ENCODE peak calls at places on chromosome 16, in eight cellular contexts. One of them, this sample, is unnamed.

GRCh38 chr16:63876096-63876495 is 1245.8 kb downstream of the CDH11 start:
- DNase-seq in tibial nerve: no peak
- DNase-seq in stomach: no peak
- DNase-seq in breast epithelium: no peak
- DNase-seq in body of pancreas: no peak
- DNase-seq in A549: no peak
- DNase-seq in transverse colon: no peak
- DNase-seq in adrenal gland: no peak
- DNase-seq in this sample: no peak

GRCh38 chr16:50265716-50266336 is 525 bp upstream of the ADCY7 start:
- DNase-seq in tibial nerve: no peak
- DNase-seq in stomach: no peak
- DNase-seq in breast epithelium: no peak
- DNase-seq in body of pancreas: no peak
- DNase-seq in A549: no peak
- DNase-seq in transverse colon: no peak
- DNase-seq in adrenal gland: no peak
- DNase-seq in this sample: no peak

GRCh38 chr16:2773188-2773968 is 3.7 kb downstream of the ELOB start:
- DNase-seq in tibial nerve: no peak
- DNase-seq in stomach: no peak
- DNase-seq in breast epithelium: no peak
- DNase-seq in body of pancreas: no peak
- DNase-seq in A549: no peak
- DNase-seq in transverse colon: no peak
- DNase-seq in adrenal gland: no peak
- DNase-seq in this sample: no peak

GRCh38 chr16:87931504-87931903 is 4.8 kb downstream of the CA5A start:
- DNase-seq in tibial nerve: no peak
- DNase-seq in stomach: no peak
- DNase-seq in breast epithelium: no peak
- DNase-seq in body of pancreas: no peak
- DNase-seq in A549: no peak
- DNase-seq in transverse colon: no peak
- DNase-seq in adrenal gland: no peak
- DNase-seq in this sample: no peak

GRCh38 chr16:81500833-81501521 is 56.4 kb downstream of the CMIP start:
- DNase-seq in tibial nerve: no peak
- DNase-seq in stomach: no peak
- DNase-seq in breast epithelium: peak
- DNase-seq in body of pancreas: no peak
- DNase-seq in A549: no peak
- DNase-seq in transverse colon: no peak
- DNase-seq in adrenal gland: no peak
- DNase-seq in this sample: peak

GRCh38 chr16:73226675-73227074 is 178.7 kb upstream of the ZFHX3 start:
- DNase-seq in tibial nerve: no peak
- DNase-seq in stomach: no peak
- DNase-seq in breast epithelium: no peak
- DNase-seq in body of pancreas: no peak
- DNase-seq in A549: no peak
- DNase-seq in transverse colon: no peak
- DNase-seq in adrenal gland: no peak
- DNase-seq in this sample: no peak

GRCh38 chr16:77541131-77541530 is 106.3 kb upstream of the ADAMTS18 start:
- DNase-seq in tibial nerve: no peak
- DNase-seq in stomach: no peak
- DNase-seq in breast epithelium: no peak
- DNase-seq in body of pancreas: no peak
- DNase-seq in A549: no peak
- DNase-seq in transverse colon: no peak
- DNase-seq in adrenal gland: no peak
- DNase-seq in this sample: no peak

GRCh38 chr16:71723537-71724319 is 773 bp downstream of the PHLPP2 start:
- DNase-seq in tibial nerve: peak
- DNase-seq in stomach: peak
- DNase-seq in breast epithelium: peak
- DNase-seq in body of pancreas: peak
- DNase-seq in A549: peak
- DNase-seq in transverse colon: peak
- DNase-seq in adrenal gland: peak
- DNase-seq in this sample: peak

GRCh38 chr16:50747206-50747956 is 5.5 kb downstream of the CYLD start:
- DNase-seq in tibial nerve: no peak
- DNase-seq in stomach: no peak
- DNase-seq in breast epithelium: no peak
- DNase-seq in body of pancreas: no peak
- DNase-seq in A549: peak
- DNase-seq in transverse colon: no peak
- DNase-seq in adrenal gland: no peak
- DNase-seq in this sample: no peak

GRCh38 chr16:55232822-55233221 is 91.2 kb upstream of the IRX6 start:
- DNase-seq in tibial nerve: no peak
- DNase-seq in stomach: no peak
- DNase-seq in breast epithelium: no peak
- DNase-seq in body of pancreas: no peak
- DNase-seq in A549: no peak
- DNase-seq in transverse colon: no peak
- DNase-seq in adrenal gland: no peak
- DNase-seq in this sample: no peak

GRCh38 chr16:66741971-66742396 is 9.4 kb downstream of the DYNC1LI2 start:
- DNase-seq in tibial nerve: no peak
- DNase-seq in stomach: no peak
- DNase-seq in breast epithelium: no peak
- DNase-seq in body of pancreas: no peak
- DNase-seq in A549: no peak
- DNase-seq in transverse colon: no peak
- DNase-seq in adrenal gland: no peak
- DNase-seq in this sample: no peak

GRCh38 chr16:77335652-77336234 is 99.1 kb downstream of the ADAMTS18 start:
- DNase-seq in tibial nerve: no peak
- DNase-seq in stomach: no peak
- DNase-seq in breast epithelium: no peak
- DNase-seq in body of pancreas: no peak
- DNase-seq in A549: no peak
- DNase-seq in transverse colon: no peak
- DNase-seq in adrenal gland: no peak
- DNase-seq in this sample: no peak

GRCh38 chr16:55439101-55439690 is 39.8 kb upstream of the MMP2 start:
- DNase-seq in tibial nerve: no peak
- DNase-seq in stomach: no peak
- DNase-seq in breast epithelium: no peak
- DNase-seq in body of pancreas: no peak
- DNase-seq in A549: no peak
- DNase-seq in transverse colon: no peak
- DNase-seq in adrenal gland: no peak
- DNase-seq in this sample: no peak

DNA sequence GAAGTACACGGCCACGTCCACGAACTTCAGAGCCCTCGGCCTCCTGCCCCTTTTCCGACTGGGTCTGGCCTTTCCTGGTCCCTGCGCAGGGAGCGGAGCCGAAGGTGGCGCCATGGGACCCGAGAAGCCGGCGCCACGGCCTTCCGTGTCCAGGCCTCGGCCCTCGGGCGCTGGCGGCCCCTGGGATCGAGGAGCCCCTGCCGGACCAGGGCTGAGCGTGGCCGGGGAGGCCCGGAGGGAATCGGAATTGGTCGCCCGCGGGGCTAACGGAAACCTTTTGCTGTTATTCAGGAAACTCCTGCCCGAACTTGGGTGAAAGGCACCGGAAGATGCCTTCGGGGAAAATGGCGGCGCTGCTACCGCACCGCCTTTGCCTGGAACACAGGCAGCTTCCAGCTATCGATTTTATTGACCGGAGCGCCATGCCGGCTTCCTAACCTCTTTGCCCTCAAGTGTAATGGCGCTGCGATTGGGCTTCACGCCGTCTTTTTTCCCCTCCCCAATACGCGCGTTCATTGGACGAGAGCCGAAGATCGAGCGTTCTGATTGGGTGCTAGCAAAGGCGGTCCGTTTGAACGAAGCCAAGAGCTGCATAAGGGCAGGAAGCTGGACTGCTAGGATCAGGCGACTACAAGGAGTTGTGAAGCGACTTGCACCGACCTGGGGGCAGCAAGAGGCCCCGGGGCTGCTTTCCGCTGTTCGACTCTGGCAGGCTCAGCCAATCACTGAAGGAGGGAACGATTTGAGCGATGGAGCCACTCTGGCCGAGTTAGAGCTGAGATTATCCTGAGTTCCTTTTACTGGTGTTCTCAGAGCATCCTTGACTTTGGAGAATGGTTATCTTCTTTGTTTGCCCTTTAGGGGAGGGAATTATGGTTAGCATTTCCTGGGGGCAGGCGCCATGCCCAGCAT is at the start of gene ZNF689:
- DNase-seq in tibial nerve: peak
- DNase-seq in stomach: peak
- DNase-seq in breast epithelium: peak
- DNase-seq in body of pancreas: peak
- DNase-seq in A549: peak
- DNase-seq in transverse colon: peak
- DNase-seq in adrenal gland: peak
- DNase-seq in this sample: peak
- TF ChIP-seq POLR2A in tibial nerve: peak
- TF ChIP-seq POLR2A in stomach: no peak
- TF ChIP-seq POLR2A in breast epithelium: peak
- TF ChIP-seq POLR2A in body of pancreas: peak
- TF ChIP-seq POLR2A in A549: peak
- TF ChIP-seq POLR2A in transverse colon: peak
- TF ChIP-seq POLR2A in adrenal gland: peak
- TF ChIP-seq POLR2A in this sample: peak

GRCh38 chr16:14086477-14086876 is 15.4 kb downstream of the MRTFB start:
- DNase-seq in tibial nerve: no peak
- DNase-seq in stomach: no peak
- DNase-seq in breast epithelium: no peak
- DNase-seq in body of pancreas: no peak
- DNase-seq in A549: no peak
- DNase-seq in transverse colon: no peak
- DNase-seq in adrenal gland: no peak
- DNase-seq in this sample: no peak
- H3K4me3 ChIP-seq in tibial nerve: no peak
- H3K4me3 ChIP-seq in stomach: no peak
- H3K4me3 ChIP-seq in breast epithelium: no peak
- H3K4me3 ChIP-seq in body of pancreas: no peak
- H3K4me3 ChIP-seq in A549: no peak
- H3K4me3 ChIP-seq in transverse colon: no peak
- H3K4me3 ChIP-seq in adrenal gland: no peak
- H3K4me3 ChIP-seq in this sample: no peak

DNA sequence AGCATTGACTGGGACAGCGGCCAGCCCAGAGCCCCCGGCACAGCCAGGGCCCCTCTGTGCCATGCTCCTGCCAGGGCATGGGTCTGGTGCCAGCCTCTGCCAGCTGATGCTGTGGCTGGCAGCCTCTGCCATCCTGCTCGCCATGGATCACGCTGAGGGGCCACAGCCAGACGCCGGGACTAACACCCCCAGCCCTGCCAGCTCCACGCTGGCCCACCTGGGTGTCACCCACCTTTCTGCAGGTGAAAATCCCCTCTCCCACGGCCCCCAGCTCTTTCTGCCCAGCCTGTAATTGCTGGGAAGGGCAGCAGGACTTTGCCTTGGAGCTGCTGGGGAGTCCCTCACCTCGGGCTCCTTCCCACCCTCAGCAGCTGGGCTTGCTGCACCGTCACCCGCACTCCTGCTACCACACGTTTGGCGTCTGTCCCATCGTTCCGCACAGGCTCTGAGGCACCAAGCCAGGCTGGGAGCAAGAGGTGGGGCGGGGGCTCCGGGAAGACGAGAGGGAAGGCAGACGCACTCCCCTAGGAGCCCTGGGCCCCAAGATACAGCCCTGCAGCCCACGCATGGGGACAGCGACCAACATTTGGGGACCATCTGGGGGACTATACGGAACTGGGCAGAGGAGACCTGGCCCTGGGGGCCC is 42.0 kb upstream of the ACSF3 start:
- DNase-seq in tibial nerve: no peak
- DNase-seq in stomach: no peak
- DNase-seq in breast epithelium: no peak
- DNase-seq in body of pancreas: no peak
- DNase-seq in A549: no peak
- DNase-seq in transverse colon: no peak
- DNase-seq in adrenal gland: no peak
- DNase-seq in this sample: no peak
- H3K27ac ChIP-seq in tibial nerve: no peak
- H3K27ac ChIP-seq in stomach: peak
- H3K27ac ChIP-seq in breast epithelium: peak
- H3K27ac ChIP-seq in body of pancreas: no peak
- H3K27ac ChIP-seq in A549: no peak
- H3K27ac ChIP-seq in transverse colon: no peak
- H3K27ac ChIP-seq in adrenal gland: no peak
- H3K27ac ChIP-seq in this sample: peak

GRCh38 chr16:8848939-8849391 is 19.8 kb downstream of the CARHSP1 start:
- DNase-seq in tibial nerve: no peak
- DNase-seq in stomach: no peak
- DNase-seq in breast epithelium: no peak
- DNase-seq in body of pancreas: no peak
- DNase-seq in A549: no peak
- DNase-seq in transverse colon: no peak
- DNase-seq in adrenal gland: peak
- DNase-seq in this sample: no peak

GRCh38 chr16:8850279-8850885 is 18.4 kb downstream of the CARHSP1 start:
- DNase-seq in tibial nerve: peak
- DNase-seq in stomach: no peak
- DNase-seq in breast epithelium: no peak
- DNase-seq in body of pancreas: no peak
- DNase-seq in A549: no peak
- DNase-seq in transverse colon: no peak
- DNase-seq in adrenal gland: peak
- DNase-seq in this sample: no peak

GRCh38 chr16:8848231-8848938 is 20.4 kb downstream of the CARHSP1 start:
- DNase-seq in tibial nerve: no peak
- DNase-seq in stomach: no peak
- DNase-seq in breast epithelium: no peak
- DNase-seq in body of pancreas: no peak
- DNase-seq in A549: no peak
- DNase-seq in transverse colon: no peak
- DNase-seq in adrenal gland: peak
- DNase-seq in this sample: no peak

GRCh38 chr16:8847623-8848022 is 21.2 kb downstream of the CARHSP1 start:
- DNase-seq in tibial nerve: no peak
- DNase-seq in stomach: no peak
- DNase-seq in breast epithelium: no peak
- DNase-seq in body of pancreas: no peak
- DNase-seq in A549: no peak
- DNase-seq in transverse colon: no peak
- DNase-seq in adrenal gland: peak
- DNase-seq in this sample: no peak

DNA sequence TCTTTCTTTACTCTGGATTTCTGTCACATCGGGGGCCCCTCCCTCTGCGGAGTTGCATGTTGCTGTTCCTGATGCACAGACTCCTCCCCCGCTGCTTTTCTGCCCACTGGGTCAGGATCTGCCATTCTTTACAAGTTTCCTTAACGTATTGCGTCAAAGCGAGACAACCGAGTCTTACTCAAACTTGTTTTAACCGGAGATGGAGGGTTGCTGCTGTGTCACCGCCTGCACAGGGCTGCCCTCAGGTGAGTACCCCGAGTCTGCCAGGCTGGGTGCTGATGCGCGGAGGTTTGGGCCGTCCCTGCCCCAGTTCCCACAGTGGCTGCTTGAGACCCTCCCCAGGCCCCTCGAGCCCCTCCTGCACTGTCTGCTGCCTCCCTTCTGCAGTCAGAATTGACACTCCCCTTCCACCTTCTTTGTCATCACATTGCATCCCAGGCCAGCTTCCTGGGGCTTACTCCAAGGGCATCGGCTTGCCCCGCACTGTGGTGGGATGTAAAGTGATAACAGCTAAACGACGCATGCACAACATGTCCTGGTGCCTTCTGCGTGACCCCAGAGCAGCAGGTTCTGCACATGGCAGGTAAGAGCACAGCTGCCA is 19.3 kb downstream of the CARHSP1 start:
- DNase-seq in tibial nerve: no peak
- DNase-seq in stomach: no peak
- DNase-seq in breast epithelium: no peak
- DNase-seq in body of pancreas: no peak
- DNase-seq in A549: no peak
- DNase-seq in transverse colon: no peak
- DNase-seq in adrenal gland: no peak
- DNase-seq in this sample: no peak
- TF ChIP-seq POLR2A in tibial nerve: no peak
- TF ChIP-seq POLR2A in stomach: no peak
- TF ChIP-seq POLR2A in breast epithelium: no peak
- TF ChIP-seq POLR2A in body of pancreas: no peak
- TF ChIP-seq POLR2A in A549: no peak
- TF ChIP-seq POLR2A in transverse colon: no peak
- TF ChIP-seq POLR2A in adrenal gland: no peak
- TF ChIP-seq POLR2A in this sample: no peak